ENCODE peak calls at places on chromosomes 12 and 14, in eight cellular contexts. J is GM23338; W is anterior cingulate cortex; K is stimulated activated CD8-positive, alpha-beta memory T cell treated with anti-CD3 and anti-CD28 coated beads, Interleukin-2, amount 100 ng/mL, for 48 hours; P is C1 segment of cervical spinal cord; Q is activated gamma-delta T cell; Z is stimulated activated CD4-positive, alpha-beta T cell treated with anti-CD3 and anti-CD28 coated beads, Interleukin-4, amount 100 ng/mL, for 24 hours; T is progenitor cell of endocrine pancreas. E is an unnamed sample.

GRCh38 chr12:92502417-92503028 is 200.3 kb upstream of the PLEKHG7 start:
- DNase-seq in K (no peak), T (no peak), J (no peak), Z (peak; percentile 32), Q (no peak), W (no peak), P (peak; percentile 2), E (no peak)

GRCh38 chr14:73709904-73710469 is 4.2 kb downstream of the PNMA1 start:
- DNase-seq in W (no peak), Q (no peak), P (no peak), J (no peak), T (no peak), Z (no peak), K (no peak), E (no peak)

GRCh38 chr12:79885956-79886490 is 48.9 kb downstream of the PPP1R12A start:
- DNase-seq in J (no peak), P (no peak), W (no peak), T (no peak), K (no peak), Z (no peak), Q (no peak), E (no peak)

GRCh38 chr14:58574623-58575022 is 63.1 kb upstream of the DACT1 start:
- DNase-seq in J (peak; percentile 71), W (no peak), Z (no peak), K (no peak), Q (no peak), T (no peak), P (no peak), E (no peak)

GRCh38 chr12:58504539-58504938 is 415.8 kb downstream of the LRIG3 start:
- DNase-seq in Z (no peak), Q (no peak), T (no peak), P (no peak), J (no peak), W (no peak), K (no peak), E (no peak)

GRCh38 chr12:28497889-28498411 is 307.7 kb downstream of the CCDC91 start:
- DNase-seq in Z (peak; percentile 9), W (no peak), T (no peak), Q (no peak), J (no peak), K (no peak), P (no peak), E (no peak)

GRCh38 chr14:72808564-72808963 is 85.3 kb downstream of the DPF3 start:
- DNase-seq in K (no peak), J (no peak), Q (no peak), T (no peak), W (no peak), P (no peak), Z (no peak), E (no peak)

GRCh38 chr12:20269352-20270067 is 98.8 kb upstream of the PDE3A start:
- DNase-seq in Z (no peak), K (no peak), T (no peak), P (no peak), J (no peak), W (no peak), Q (no peak), E (no peak)

GRCh38 chr14:68945190-68945584 is 33.9 kb downstream of the ACTN1 start:
- DNase-seq in W (no peak), P (no peak), K (no peak), T (no peak), J (no peak), Z (no peak), Q (no peak), E (no peak)